ENCODE peak calls at places on chromosomes 16 and 17, in nine cellular contexts. A is uterus; S is iPS DF 6.9; N is ovary; B is psoas muscle; R is neuronal stem cell; Y is CD8-positive, alpha-beta T cell; I is ascending aorta; F is esophagus squamous epithelium. O is an unnamed sample. For H3K4me1, the result is how much of the 10 kb centered on the place peaks cover.

GRCh38 chr16:21650517-21650916 is 1.9 kb downstream of the IGSF6 start:
- DNase-seq in S (no peak), N (no peak), B (no peak), Y (no peak), I (no peak), A (no peak), R (no peak), F (no peak), O (no peak)

GRCh38 chr16:67537270-67537635 is 8.6 kb downstream of the RIPOR1 start:
- DNase-seq in A (peak), F (no peak), Y (no peak), N (peak), B (peak), S (no peak), R (no peak), I (no peak), O (no peak)

GRCh38 chr17:43723697-43724359 is 34.8 kb downstream of the SOST start:
- DNase-seq in S (no peak), N (no peak), A (no peak), R (no peak), B (peak), Y (no peak), F (no peak), I (no peak), O (no peak)

GRCh38 chr17:15083225-15083624 is 181.9 kb downstream of the PMP22 start:
- DNase-seq in R (no peak), F (no peak), Y (no peak), N (no peak), I (no peak), A (no peak), B (no peak), S (no peak), O (no peak)

GRCh38 chr17:80720624-80721577 is 176.3 kb downstream of the RPTOR start:
- DNase-seq in I (no peak), B (no peak), A (no peak), R (no peak), N (no peak), F (no peak), S (no peak), Y (peak), O (peak)

GRCh38 chr16:21116148-21116693 is 34.4 kb downstream of the DNAH3 start:
- DNase-seq in A (no peak), B (no peak), N (no peak), F (no peak), S (no peak), Y (no peak), R (no peak), I (no peak), O (no peak)

GRCh38 chr16:86669937-86670772 is 91.8 kb downstream of the FOXL1 start:
- DNase-seq in R (no peak), Y (no peak), N (no peak), B (peak), A (no peak), S (no peak), F (no peak), I (no peak), O (no peak)

GRCh38 chr16:9225527-9226316 is 134.3 kb downstream of the HAPSTR1 start:
- DNase-seq in F (no peak), N (no peak), S (peak), I (no peak), B (no peak), Y (no peak), A (no peak), R (peak), O (no peak)

GRCh38 chr16:53726625-53727024 is 22.7 kb downstream of the FTO start:
- DNase-seq in S (no peak), I (no peak), Y (no peak), B (no peak), N (no peak), R (peak), F (no peak), A (no peak), O (no peak)

GRCh38 chr17:50661348-50661747 is 26.7 kb downstream of the ABCC3 start:
- DNase-seq in N (no peak), F (no peak), R (no peak), S (no peak), I (no peak), B (no peak), Y (no peak), A (no peak), O (no peak)

GRCh38 chr17:50658602-50659001 is 23.9 kb downstream of the ABCC3 start:
- DNase-seq in F (no peak), I (no peak), A (no peak), B (no peak), Y (no peak), N (no peak), R (no peak), S (no peak), O (no peak)

DNA sequence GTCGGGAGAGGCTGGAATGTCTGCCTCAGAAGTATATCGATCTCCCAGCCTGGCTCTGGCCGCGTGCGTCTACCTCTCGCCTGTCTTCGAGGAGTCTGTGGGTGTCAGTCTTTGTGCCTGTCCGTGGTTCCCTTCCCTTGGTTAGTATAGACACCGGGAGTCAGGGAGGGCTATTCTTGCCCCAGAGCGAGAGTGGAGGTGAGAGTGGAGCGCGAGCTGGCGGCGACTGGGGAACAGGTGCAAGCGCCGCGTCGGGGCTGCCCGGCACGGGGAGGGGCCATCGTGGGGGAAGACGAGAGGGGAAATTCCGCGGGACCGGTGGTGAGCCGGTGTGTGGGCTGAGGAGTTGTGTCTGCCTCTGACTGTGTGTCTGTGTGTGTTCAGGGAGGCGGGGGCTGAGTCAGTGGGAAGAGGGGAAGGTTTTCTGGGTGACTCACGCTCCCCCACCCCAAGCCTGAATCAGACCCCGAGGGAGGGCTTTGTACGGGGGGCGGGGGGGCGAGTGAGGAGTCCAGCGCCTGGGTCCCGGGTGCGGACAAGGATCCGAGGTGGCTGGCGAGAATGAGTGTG is 8.4 kb downstream of the KDM6B start:
- DNase-seq in I (peak), F (no peak), S (no peak), N (peak), A (peak), B (peak), R (no peak), Y (peak), O (peak)
- H3K4me1 ChIP-seq in I (under half), F (half or more), S (under half), N (under half), A (under half), B (under half), R (under half), Y (half or more), O (under half)

GRCh38 chr17:79075433-79075805 is 795 bp downstream of the ENGASE start:
- DNase-seq in F (no peak), Y (peak), B (no peak), I (no peak), S (no peak), R (no peak), A (no peak), N (no peak), O (no peak)

GRCh38 chr17:79077587-79077986 is 3.0 kb downstream of the ENGASE start:
- DNase-seq in S (no peak), F (no peak), N (no peak), A (no peak), Y (no peak), R (no peak), I (no peak), B (peak), O (no peak)

GRCh38 chr17:79073706-79074088 is 927 bp upstream of the ENGASE start:
- DNase-seq in I (no peak), Y (no peak), R (no peak), F (no peak), A (no peak), B (peak), S (no peak), N (no peak), O (no peak)

GRCh38 chr17:79074650-79075432 is at the start of gene ENGASE:
- DNase-seq in Y (peak), I (peak), F (peak), N (peak), R (peak), A (peak), B (peak), S (peak), O (peak)

DNA sequence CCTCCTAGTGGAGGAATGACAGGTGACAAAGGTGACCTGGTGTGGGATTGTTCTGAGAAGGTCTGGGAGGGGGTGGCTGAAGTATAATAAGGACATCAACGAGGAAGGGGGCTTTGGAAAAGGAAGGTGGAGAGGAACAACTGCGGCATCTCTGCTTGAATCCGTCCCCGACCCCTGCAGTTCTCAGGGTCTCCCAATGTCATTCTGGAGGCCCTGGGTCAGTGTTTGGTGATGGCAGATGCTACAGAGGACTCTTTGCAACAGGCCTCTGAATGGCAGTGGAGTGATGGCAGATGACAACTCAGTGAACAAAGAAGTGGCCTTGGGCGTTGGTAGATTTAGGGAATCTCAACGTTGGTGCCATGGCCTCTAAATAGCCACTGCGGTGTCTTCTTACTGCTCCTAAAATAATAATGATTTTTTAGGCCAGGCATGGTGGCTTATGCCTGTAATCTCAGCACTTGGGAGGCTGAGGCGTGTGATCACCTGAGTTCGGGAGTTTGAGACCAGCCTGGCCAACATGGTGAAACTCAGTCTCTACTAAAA is 1.3 kb downstream of the ENGASE start:
- DNase-seq in N (no peak), B (peak), F (no peak), Y (no peak), A (no peak), R (no peak), I (no peak), S (no peak), O (no peak)
- H3K4me1 ChIP-seq in N (under half), B (under half), F (under half), Y (under half), A (under half), R (under half), I (under half), S (under half), O (under half)

GRCh38 chr16:57140866-57141668 is 44.8 kb downstream of the PSME3IP1 start:
- DNase-seq in Y (no peak), B (no peak), R (no peak), S (no peak), N (peak), I (no peak), F (no peak), A (no peak), O (no peak)
- H3K4me1 ChIP-seq in Y (half or more), B (under half), R (under half), S (under half), N (under half), I (under half), F (half or more), A (under half), O (under half)

GRCh38 chr16:15993541-15993940 is 44.1 kb downstream of the ABCC1 start:
- DNase-seq in B (peak), R (no peak), A (no peak), N (no peak), S (no peak), I (no peak), Y (no peak), F (no peak), O (no peak)
- H3K4me1 ChIP-seq in B (half or more), R (under half), A (under half), N (under half), S (under half), I (under half), Y (under half), F (half or more), O (under half)

O was measured in CD4-positive, alpha-beta memory T cell.